ENCODE peak calls at places on chromosomes 16 and 17, in nine cellular contexts. T, A, Y, O, W, X, M, D and U are unnamed samples.

GRCh38 chr17:81976332-81977210 is 858 bp upstream of the ASPSCR1 start:
- DNase-seq in O (peak), Y (no peak), M (no peak), A (peak), T (no peak), W (peak), D (no peak), X (no peak), U (no peak)

GRCh38 chr16:56938664-56939513 is 6.9 kb downstream of the HERPUD1 start:
- DNase-seq in T (no peak), A (no peak), M (no peak), D (no peak), X (no peak), O (no peak), Y (peak), W (no peak), U (no peak)

GRCh38 chr16:4298761-4299522 is 16.9 kb upstream of the GLIS2 start:
- DNase-seq in M (no peak), Y (no peak), T (peak), A (peak), D (peak), X (peak), W (peak), O (peak), U (peak)

GRCh38 chr16:48963901-48964615 is 317.6 kb downstream of the CBLN1 start:
- DNase-seq in T (no peak), D (peak), O (no peak), A (peak), W (peak), M (no peak), X (no peak), Y (no peak), U (peak)

GRCh38 chr16:21033707-21034106 is 116.9 kb downstream of the DNAH3 start:
- DNase-seq in D (no peak), X (peak), T (no peak), A (no peak), O (no peak), M (no peak), Y (no peak), W (peak), U (peak)

GRCh38 chr17:8789743-8790142 is 9.4 kb downstream of the MFSD6L start:
- DNase-seq in Y (no peak), T (no peak), D (no peak), M (no peak), O (peak), X (no peak), W (no peak), A (no peak), U (no peak)

GRCh38 chr16:76176153-76176552 is 101.0 kb upstream of the CNTNAP4 start:
- DNase-seq in M (no peak), A (no peak), D (no peak), Y (no peak), X (no peak), W (no peak), O (no peak), T (no peak), U (no peak)

GRCh38 chr17:73205326-73205980 is 12.6 kb downstream of the COG1 start:
- DNase-seq in Y (no peak), D (no peak), T (no peak), X (no peak), W (no peak), A (no peak), M (no peak), O (no peak), U (no peak)

GRCh38 chr16:17149904-17150483 is 320.8 kb downstream of the XYLT1 start:
- DNase-seq in D (no peak), X (no peak), W (peak), T (no peak), O (no peak), A (no peak), M (no peak), Y (no peak), U (no peak)

GRCh38 chr17:74851612-74852236 is 8.0 kb downstream of the GRIN2C start:
- DNase-seq in Y (no peak), A (no peak), W (no peak), M (no peak), X (no peak), T (no peak), D (no peak), O (peak), U (no peak)

GRCh38 chr17:9755083-9755482 is 36.3 kb downstream of the DHRS7C start:
- DNase-seq in O (no peak), Y (no peak), A (peak), D (no peak), X (no peak), W (peak), M (no peak), T (no peak), U (no peak)

GRCh38 chr17:17748604-17749003 is 67.3 kb downstream of the RAI1 start:
- DNase-seq in T (no peak), A (no peak), Y (no peak), D (no peak), M (no peak), O (no peak), W (no peak), X (no peak), U (no peak)

GRCh38 chr17:17745476-17746455 is 64.5 kb downstream of the RAI1 start:
- DNase-seq in D (no peak), X (no peak), A (no peak), O (no peak), W (no peak), T (no peak), M (no peak), Y (no peak), U (no peak)

GRCh38 chr17:17749921-17750320 is 68.7 kb downstream of the RAI1 start:
- DNase-seq in X (no peak), Y (peak), M (no peak), O (peak), A (peak), W (peak), D (no peak), T (peak), U (no peak)

GRCh38 chr17:17749025-17749772 is 67.9 kb downstream of the RAI1 start:
- DNase-seq in T (no peak), Y (no peak), X (peak), A (no peak), D (no peak), M (no peak), W (no peak), O (peak), U (no peak)

DNA sequence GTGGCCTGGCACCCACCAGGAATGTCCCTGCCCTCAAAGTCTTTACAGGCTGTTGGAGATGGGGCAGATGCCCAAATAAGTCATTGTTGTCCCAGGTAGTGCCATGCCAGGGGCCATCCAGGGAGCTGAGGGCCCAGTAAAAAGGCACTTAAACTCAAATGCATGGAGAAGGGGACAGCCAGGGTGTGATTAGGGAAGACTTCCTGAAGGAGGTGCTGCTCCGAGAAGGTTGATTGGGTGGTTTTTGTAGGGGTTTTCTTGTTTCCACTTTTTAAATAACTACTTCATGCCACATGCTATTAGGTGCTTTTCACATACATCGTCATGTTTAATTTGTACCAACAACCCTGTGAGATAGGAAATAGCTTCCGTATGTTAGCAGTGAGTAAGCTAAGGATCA is 66.9 kb downstream of the RAI1 start:
- DNase-seq in T (no peak), D (no peak), O (peak), M (no peak), X (no peak), A (no peak), Y (no peak), W (no peak), U (no peak)
- H3K4me3 ChIP-seq in T (no peak), D (no peak), O (no peak), M (no peak), X (no peak), A (no peak), Y (no peak), W (no peak), U (no peak)

GRCh38 chr16:2470603-2471015 is 488 bp upstream of the NTN3 start:
- DNase-seq in W (peak), X (no peak), T (no peak), M (no peak), D (no peak), Y (no peak), O (no peak), A (no peak), U (no peak)
- H3K4me3 ChIP-seq in W (no peak), X (peak), T (no peak), M (no peak), D (no peak), Y (no peak), O (no peak), A (no peak), U (no peak)

GRCh38 chr16:3289998-3290673 is 6.8 kb downstream of the ZNF263 start:
- DNase-seq in O (no peak), T (no peak), W (no peak), D (no peak), A (no peak), Y (no peak), M (no peak), X (no peak), U (no peak)
- H3K4me3 ChIP-seq in O (no peak), T (no peak), W (no peak), D (no peak), A (no peak), Y (peak), M (no peak), X (no peak), U (no peak)

GRCh38 chr16:81238296-81239011 is at the start of gene BCO1:
- DNase-seq in W (peak), M (no peak), X (no peak), Y (no peak), T (peak), O (peak), D (peak), A (peak), U (peak)
- H3K4me3 ChIP-seq in W (peak), M (no peak), X (peak), Y (no peak), T (peak), O (peak), D (peak), A (peak), U (peak)

DNA sequence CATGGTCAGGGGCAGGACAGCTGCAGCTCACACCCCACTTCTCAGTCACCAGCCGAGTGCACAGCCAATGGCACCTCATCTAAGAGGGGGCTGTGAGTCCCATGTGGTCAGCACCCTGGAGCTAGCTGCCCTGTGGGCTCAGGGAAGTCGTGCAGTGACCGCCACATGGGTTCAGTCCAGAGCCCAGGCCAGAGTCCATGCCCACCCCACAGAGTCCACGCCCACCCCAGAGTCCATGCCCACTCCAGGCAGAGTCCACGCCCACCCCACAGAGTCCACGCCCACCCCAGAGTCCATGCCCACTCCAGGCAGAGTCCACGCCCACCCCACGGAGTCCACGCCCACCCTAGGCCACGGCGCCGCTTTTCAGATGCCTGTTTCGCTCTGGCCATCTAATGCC is 24.1 kb downstream of the SLC7A5 start:
- DNase-seq in Y (no peak), D (no peak), T (no peak), O (no peak), A (no peak), W (no peak), M (no peak), X (no peak), U (no peak)
- H3K4me3 ChIP-seq in Y (no peak), D (no peak), T (no peak), O (no peak), A (no peak), W (no peak), M (no peak), X (no peak), U (no peak)

DNA sequence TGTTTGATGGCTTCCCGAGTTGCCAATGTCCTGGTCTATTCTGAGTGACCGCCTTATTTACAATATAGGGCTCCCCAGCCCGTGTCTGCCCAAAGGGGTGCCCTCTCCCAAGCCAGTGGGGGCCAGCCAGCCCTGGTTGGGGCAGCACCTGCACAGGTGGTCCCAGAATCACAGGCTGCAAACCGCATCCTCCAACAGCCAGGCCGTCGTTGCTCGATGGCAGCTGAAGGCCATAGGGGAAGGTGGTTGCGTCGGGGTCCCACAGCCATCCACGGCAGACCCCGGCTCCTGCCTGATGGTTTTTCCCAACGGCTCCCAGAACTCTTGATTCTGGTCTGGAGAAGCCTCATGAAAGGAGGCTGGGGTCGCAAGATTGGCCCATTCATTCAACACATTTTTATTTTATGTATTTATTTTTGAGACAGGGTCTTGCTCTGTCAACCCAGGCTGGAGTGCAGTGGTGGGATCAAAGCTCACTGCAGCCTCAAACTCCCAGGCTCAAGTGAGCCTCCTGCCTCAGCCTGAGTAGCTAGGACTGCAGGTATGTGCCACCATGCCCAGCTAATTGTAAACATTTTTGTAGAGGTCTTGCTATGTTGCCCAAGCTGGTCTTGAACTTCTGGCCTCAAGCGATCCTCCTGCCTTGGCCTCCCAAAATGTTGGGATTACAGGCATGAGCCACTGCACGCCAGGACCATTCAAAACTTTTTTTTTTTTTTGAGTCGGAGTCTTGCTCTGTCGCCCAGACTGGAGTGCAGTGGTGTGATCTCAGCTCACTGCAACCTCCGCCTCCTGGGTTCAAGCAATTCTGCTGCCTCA is 79.0 kb upstream of the TOB1 start:
- DNase-seq in O (peak), D (no peak), T (no peak), A (no peak), M (no peak), Y (no peak), W (no peak), X (no peak), U (no peak)
- H3K4me3 ChIP-seq in O (no peak), D (no peak), T (no peak), A (no peak), M (no peak), Y (no peak), W (peak), X (peak), U (no peak)

DNA sequence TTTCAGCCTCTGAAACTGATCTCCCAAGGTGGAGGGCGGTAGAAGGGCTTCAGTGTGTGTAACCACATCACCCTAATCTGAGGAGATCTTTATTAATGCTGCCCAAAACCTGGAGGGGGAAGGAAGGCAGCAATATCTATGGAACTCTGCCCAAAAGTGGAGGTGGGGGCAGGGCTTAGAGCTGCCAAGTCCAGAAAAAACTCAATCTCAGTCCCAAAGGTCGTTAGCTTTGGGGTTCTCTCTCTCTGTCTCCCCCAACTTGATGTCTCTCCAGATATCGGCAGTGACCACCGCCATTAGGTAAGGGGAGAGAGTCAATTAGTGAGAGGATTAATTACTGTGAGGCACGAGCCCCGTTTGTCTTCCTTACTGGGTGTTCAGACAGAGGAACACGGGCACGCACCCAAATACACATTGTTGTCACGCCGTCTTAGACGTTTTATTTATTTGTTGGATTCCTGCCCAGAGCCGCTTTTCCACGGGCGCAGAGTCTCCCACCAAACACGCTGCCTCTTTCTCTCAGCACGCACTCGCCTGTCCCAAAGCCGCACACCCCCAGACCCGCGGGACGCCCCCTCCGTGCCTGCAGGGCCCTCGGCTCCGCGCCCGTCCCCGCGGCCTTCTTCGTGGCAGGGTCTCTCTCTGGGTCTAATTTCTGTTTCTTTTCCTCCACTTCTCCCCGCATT is 5.4 kb upstream of the LHX1 start:
- DNase-seq in D (no peak), X (no peak), A (no peak), T (no peak), M (no peak), W (no peak), Y (no peak), O (peak), U (no peak)
- H3K4me3 ChIP-seq in D (no peak), X (no peak), A (no peak), T (no peak), M (peak), W (no peak), Y (peak), O (no peak), U (no peak)

DNA sequence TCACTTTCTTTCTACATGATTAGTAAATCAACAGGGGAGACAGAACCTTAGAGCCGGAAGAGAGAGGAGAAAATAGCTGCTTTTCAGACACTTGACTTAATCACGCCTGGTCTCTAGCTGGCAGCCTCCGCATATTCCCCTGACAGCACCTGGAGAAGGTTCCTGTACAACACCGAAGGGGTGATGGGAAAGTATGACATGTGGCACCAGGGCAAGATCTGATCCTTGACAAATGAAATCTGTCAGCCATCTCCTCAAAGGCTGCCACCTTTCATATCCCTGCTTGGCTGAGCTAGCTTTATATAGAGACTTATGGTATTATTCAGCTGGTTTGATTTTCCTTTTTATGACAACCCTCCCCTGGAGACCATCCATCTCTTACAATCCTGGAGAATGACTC is 1205.2 kb upstream of the CDH8 start:
- DNase-seq in W (no peak), O (no peak), A (no peak), M (no peak), Y (no peak), X (no peak), T (no peak), D (no peak), U (no peak)
- H3K4me3 ChIP-seq in W (no peak), O (no peak), A (no peak), M (no peak), Y (no peak), X (no peak), T (no peak), D (no peak), U (no peak)

DNA sequence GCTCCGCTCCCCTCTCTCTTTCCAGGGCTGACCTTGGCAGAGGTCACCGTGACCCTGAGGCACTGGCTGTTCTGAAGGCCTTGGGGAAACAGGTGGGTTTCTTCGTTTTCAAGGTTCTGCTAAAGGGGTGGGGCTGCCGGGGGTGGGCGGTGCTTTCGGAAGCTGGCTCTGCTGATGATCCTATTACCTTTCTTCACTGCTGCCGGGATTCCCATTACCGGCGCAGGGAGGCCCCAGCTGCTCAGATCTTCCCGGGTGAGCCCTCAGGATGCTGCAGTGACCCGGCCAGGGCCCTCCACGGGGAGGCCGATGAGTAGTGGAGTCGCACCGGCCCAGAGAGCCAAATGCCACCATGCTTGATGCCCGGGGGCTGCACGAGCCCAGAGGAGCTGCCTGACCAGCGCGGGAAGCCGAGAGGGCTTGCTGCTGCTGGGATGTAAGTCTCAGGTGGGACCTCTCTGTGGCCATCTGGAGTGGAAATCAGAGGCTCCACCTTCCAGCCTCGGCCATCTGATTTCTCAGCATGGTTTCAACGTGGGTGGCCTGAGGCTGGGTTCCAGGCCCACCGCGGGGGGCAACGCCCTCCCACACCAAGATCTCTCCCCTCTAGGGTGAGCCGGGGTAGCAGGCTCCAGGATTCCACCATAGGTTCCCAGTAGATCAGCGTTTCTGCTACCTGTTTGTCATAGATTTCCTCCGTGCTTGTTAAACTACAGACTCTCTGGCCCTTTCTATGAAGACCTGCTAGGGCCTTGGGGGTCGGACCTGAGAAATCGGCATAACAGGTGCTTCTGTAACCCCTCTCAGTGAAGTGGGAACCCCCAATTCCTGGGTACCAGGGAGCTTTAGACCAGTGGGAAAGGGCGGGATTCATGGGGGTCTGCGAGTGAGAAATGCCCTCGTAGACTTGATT is 21.6 kb upstream of the ADCY7 start:
- DNase-seq in D (no peak), T (no peak), O (peak), M (no peak), X (no peak), W (no peak), Y (no peak), A (no peak), U (peak)
- H3K4me3 ChIP-seq in D (no peak), T (peak), O (peak), M (peak), X (peak), W (peak), Y (peak), A (peak), U (peak)

GRCh38 chr16:1127101-1127500 is 25.8 kb upstream of the CACNA1H start:
- DNase-seq in W (no peak), A (no peak), Y (no peak), O (peak), D (no peak), T (no peak), X (no peak), M (no peak), U (no peak)

GRCh38 chr16:1125471-1125870 is 27.4 kb upstream of the CACNA1H start:
- DNase-seq in O (peak), W (peak), Y (no peak), A (peak), D (no peak), X (no peak), M (no peak), T (peak), U (no peak)

GRCh38 chr16:1124795-1125194 is 28.1 kb upstream of the CACNA1H start:
- DNase-seq in Y (no peak), O (no peak), A (no peak), W (no peak), T (no peak), D (no peak), X (no peak), M (no peak), U (no peak)

GRCh38 chr16:1126577-1126976 is 26.3 kb upstream of the CACNA1H start:
- DNase-seq in D (no peak), W (no peak), T (no peak), X (no peak), A (no peak), M (no peak), O (no peak), Y (no peak), U (no peak)

GRCh38 chr16:1126044-1126443 is 26.9 kb upstream of the CACNA1H start:
- DNase-seq in M (no peak), A (no peak), W (no peak), X (no peak), D (no peak), Y (no peak), O (peak), T (no peak), U (no peak)
- H3K4me3 ChIP-seq in M (no peak), A (no peak), W (no peak), X (no peak), D (no peak), Y (no peak), O (no peak), T (no peak), U (no peak)